ENCODE peak calls at places on chromosome 2, in five cellular contexts. One of them, this sample, is unnamed.

GRCh38 chr2:77807531-77808215 is 285.5 kb upstream of the LRRTM4 start:
- DNase-seq in neural progenitor cell: peak; percentile 27
- DNase-seq in right atrium auricular region: no peak
- DNase-seq in HL-60: no peak
- DNase-seq in fibroblast of the aortic adventitia: no peak
- DNase-seq in this sample: no peak

GRCh38 chr2:47601518-47602015 is 181.4 kb upstream of the MSH6 start:
- DNase-seq in HL-60: no peak
- DNase-seq in right atrium auricular region: no peak
- DNase-seq in neural progenitor cell: peak; percentile 55
- DNase-seq in fibroblast of the aortic adventitia: no peak
- DNase-seq in this sample: no peak

GRCh38 chr2:215886026-215886425 is 127.3 kb downstream of the MREG start:
- DNase-seq in neural progenitor cell: no peak
- DNase-seq in right atrium auricular region: no peak
- DNase-seq in fibroblast of the aortic adventitia: no peak
- DNase-seq in HL-60: no peak
- DNase-seq in this sample: no peak

GRCh38 chr2:178452870-178453269 is 1.7 kb downstream of the PJVK start:
- DNase-seq in fibroblast of the aortic adventitia: peak; percentile 22
- DNase-seq in HL-60: no peak
- DNase-seq in right atrium auricular region: no peak
- DNase-seq in neural progenitor cell: no peak
- DNase-seq in this sample: no peak

GRCh38 chr2:55111570-55112228 is 61.4 kb upstream of the RTN4 start:
- DNase-seq in neural progenitor cell: no peak
- DNase-seq in fibroblast of the aortic adventitia: peak; percentile 90
- DNase-seq in right atrium auricular region: peak; percentile 91
- DNase-seq in HL-60: peak; percentile 96
- DNase-seq in this sample: no peak

GRCh38 chr2:224031358-224031970 is 7.6 kb downstream of the SERPINE2 start:
- DNase-seq in neural progenitor cell: no peak
- DNase-seq in right atrium auricular region: no peak
- DNase-seq in fibroblast of the aortic adventitia: no peak
- DNase-seq in HL-60: no peak
- DNase-seq in this sample: no peak

GRCh38 chr2:113831156-113831555 is 58.7 kb upstream of the ACTR3 start:
- DNase-seq in right atrium auricular region: no peak
- DNase-seq in neural progenitor cell: no peak
- DNase-seq in fibroblast of the aortic adventitia: no peak
- DNase-seq in HL-60: no peak
- DNase-seq in this sample: no peak

GRCh38 chr2:214410918-214411554 is at the start of gene VWC2L:
- DNase-seq in neural progenitor cell: peak; percentile 92
- DNase-seq in HL-60: no peak
- DNase-seq in fibroblast of the aortic adventitia: peak; percentile 64
- DNase-seq in right atrium auricular region: peak; percentile 59
- DNase-seq in this sample: peak; percentile 86

DNA sequence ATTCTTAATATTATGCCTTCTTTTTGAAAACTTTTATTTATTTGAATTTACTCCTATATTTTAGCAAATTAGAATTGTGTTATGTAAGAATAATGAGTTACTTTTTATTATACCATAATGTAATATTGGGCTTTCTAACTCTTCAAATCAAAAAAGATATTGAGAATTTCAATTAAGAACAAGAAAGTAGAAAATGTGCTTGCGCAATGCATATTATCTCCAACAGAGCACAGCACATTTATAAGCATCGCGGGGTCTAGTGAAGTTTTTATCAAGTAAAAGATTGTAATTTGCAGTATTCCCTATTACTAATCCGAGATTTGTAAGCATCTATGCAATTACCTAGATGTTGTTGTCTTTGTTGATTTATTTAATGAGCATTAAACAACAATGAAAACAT is 829.1 kb upstream of the CNTNAP5 start:
- DNase-seq in neural progenitor cell: no peak
- DNase-seq in HL-60: no peak
- DNase-seq in fibroblast of the aortic adventitia: no peak
- DNase-seq in right atrium auricular region: no peak
- DNase-seq in this sample: no peak
- TF ChIP-seq CTCF in neural progenitor cell: no peak
- TF ChIP-seq CTCF in HL-60: no peak
- TF ChIP-seq CTCF in fibroblast of the aortic adventitia: no peak
- TF ChIP-seq CTCF in right atrium auricular region: no peak
- TF ChIP-seq CTCF in this sample: no peak

DNA sequence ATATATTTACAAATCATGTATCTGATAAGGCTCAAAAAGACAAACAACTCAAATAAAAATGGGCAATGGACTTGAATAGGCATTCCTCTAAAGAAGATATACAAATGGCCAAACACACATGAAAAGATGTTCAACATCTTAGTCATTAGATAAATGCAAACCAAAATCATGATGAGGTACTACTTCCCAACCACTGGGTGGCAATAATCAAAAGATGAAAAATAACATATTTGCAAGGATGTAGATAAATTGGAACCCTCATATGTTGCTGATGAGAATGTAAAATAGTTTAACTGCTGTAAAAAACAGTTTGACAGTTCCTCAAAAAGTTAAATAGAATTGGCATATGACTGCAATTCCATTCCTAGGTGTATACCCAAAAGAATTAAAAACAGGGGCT is 132.3 kb downstream of the TTC32 start:
- DNase-seq in fibroblast of the aortic adventitia: peak; percentile 37
- DNase-seq in HL-60: no peak
- DNase-seq in neural progenitor cell: no peak
- DNase-seq in right atrium auricular region: no peak
- DNase-seq in this sample: no peak
- TF ChIP-seq CTCF in fibroblast of the aortic adventitia: peak; percentile 40
- TF ChIP-seq CTCF in HL-60: peak; percentile 11
- TF ChIP-seq CTCF in neural progenitor cell: no peak
- TF ChIP-seq CTCF in right atrium auricular region: peak; percentile 33
- TF ChIP-seq CTCF in this sample: peak; percentile 52

GRCh38 chr2:129812654-129813053 is 166.8 kb upstream of the RAB6C start:
- DNase-seq in fibroblast of the aortic adventitia: no peak
- DNase-seq in right atrium auricular region: no peak
- DNase-seq in neural progenitor cell: no peak
- DNase-seq in HL-60: no peak
- DNase-seq in this sample: no peak

GRCh38 chr2:129817175-129817574 is 162.3 kb upstream of the RAB6C start:
- DNase-seq in HL-60: no peak
- DNase-seq in neural progenitor cell: no peak
- DNase-seq in fibroblast of the aortic adventitia: no peak
- DNase-seq in right atrium auricular region: no peak
- DNase-seq in this sample: no peak

GRCh38 chr2:129812071-129812470 is 167.4 kb upstream of the RAB6C start:
- DNase-seq in right atrium auricular region: peak; percentile 70
- DNase-seq in neural progenitor cell: no peak
- DNase-seq in HL-60: peak; percentile 57
- DNase-seq in fibroblast of the aortic adventitia: no peak
- DNase-seq in this sample: no peak

GRCh38 chr2:129810521-129810920 is 168.9 kb upstream of the RAB6C start:
- DNase-seq in right atrium auricular region: no peak
- DNase-seq in neural progenitor cell: no peak
- DNase-seq in HL-60: no peak
- DNase-seq in fibroblast of the aortic adventitia: no peak
- DNase-seq in this sample: no peak

DNA sequence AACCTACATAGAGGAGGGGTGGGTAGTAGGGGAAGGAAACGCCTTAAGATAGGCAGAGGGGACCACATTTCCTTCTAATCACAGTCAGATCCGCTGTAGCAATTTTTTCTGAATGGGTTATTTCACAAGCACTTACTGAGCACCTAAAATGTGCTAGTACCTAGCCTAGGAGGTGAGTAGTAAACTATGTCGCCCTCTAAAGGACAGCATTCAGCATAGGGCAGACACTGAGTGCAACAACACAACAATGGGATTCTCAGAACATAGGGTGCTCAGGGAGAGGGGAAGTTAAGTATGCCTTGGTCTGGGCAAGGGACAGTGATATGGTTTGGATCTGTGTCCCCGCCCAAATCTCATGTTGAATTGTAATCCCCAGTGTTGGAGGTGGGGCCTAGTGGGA is 166.1 kb upstream of the RAB6C start:
- DNase-seq in right atrium auricular region: no peak
- DNase-seq in neural progenitor cell: no peak
- DNase-seq in HL-60: no peak
- DNase-seq in fibroblast of the aortic adventitia: no peak
- DNase-seq in this sample: no peak
- TF ChIP-seq CTCF in right atrium auricular region: no peak
- TF ChIP-seq CTCF in neural progenitor cell: peak; percentile 29
- TF ChIP-seq CTCF in HL-60: no peak
- TF ChIP-seq CTCF in fibroblast of the aortic adventitia: no peak
- TF ChIP-seq CTCF in this sample: no peak

DNA sequence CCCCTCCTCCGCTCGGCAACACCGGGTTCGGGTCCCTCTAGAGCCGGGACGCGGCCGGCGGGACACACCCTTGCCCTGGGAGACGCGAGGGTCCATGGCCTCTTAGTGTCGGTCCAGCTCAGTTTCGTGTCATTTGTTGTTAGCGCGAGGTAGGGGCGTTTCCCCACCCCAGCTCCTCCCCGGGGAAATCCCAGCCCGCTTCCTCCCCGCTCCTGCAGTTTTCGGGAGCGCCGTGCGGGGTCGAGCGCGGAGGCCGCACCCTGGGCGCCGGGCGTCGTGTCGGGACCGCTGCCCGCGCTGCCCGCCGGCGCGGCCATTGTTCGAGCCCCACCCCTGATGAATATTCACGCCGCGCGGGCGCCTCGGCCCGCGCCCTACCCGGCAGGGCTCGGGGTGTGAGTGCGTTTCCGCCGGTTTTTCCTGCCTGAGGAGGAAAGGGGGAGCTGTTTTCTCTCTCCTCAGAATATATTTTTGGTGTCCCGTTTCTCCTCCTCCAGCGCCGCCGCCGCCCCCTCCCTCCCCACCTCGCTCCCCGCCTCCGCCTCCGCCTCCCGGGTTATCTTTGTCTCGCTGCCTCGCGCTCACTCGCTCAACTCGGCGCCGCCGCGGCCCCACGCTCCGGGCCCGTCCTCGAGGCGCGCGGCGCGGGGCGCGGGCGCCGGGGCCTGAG is at the start of gene MAP4K4:
- DNase-seq in neural progenitor cell: peak; percentile 84
- DNase-seq in right atrium auricular region: peak; percentile 80
- DNase-seq in fibroblast of the aortic adventitia: peak; percentile 87
- DNase-seq in HL-60: peak; percentile 51
- DNase-seq in this sample: peak; percentile 85
- TF ChIP-seq CTCF in neural progenitor cell: peak; percentile 39
- TF ChIP-seq CTCF in right atrium auricular region: peak; percentile 56
- TF ChIP-seq CTCF in fibroblast of the aortic adventitia: peak; percentile 42
- TF ChIP-seq CTCF in HL-60: no peak
- TF ChIP-seq CTCF in this sample: peak; percentile 50

GRCh38 chr2:166419616-166419934 is 43.8 kb upstream of the SCN9A start:
- DNase-seq in right atrium auricular region: no peak
- DNase-seq in HL-60: no peak
- DNase-seq in neural progenitor cell: peak; percentile 20
- DNase-seq in fibroblast of the aortic adventitia: peak; percentile 76
- DNase-seq in this sample: no peak
- TF ChIP-seq CTCF in right atrium auricular region: peak; percentile 13
- TF ChIP-seq CTCF in HL-60: no peak
- TF ChIP-seq CTCF in neural progenitor cell: peak; percentile 63
- TF ChIP-seq CTCF in fibroblast of the aortic adventitia: peak; percentile 64
- TF ChIP-seq CTCF in this sample: peak; percentile 76

GRCh38 chr2:234406085-234406484 is 90.8 kb downstream of the ARL4C start:
- DNase-seq in fibroblast of the aortic adventitia: no peak
- DNase-seq in right atrium auricular region: no peak
- DNase-seq in neural progenitor cell: no peak
- DNase-seq in HL-60: no peak
- DNase-seq in this sample: no peak
- TF ChIP-seq CTCF in fibroblast of the aortic adventitia: no peak
- TF ChIP-seq CTCF in right atrium auricular region: no peak
- TF ChIP-seq CTCF in neural progenitor cell: peak; percentile 14
- TF ChIP-seq CTCF in HL-60: no peak
- TF ChIP-seq CTCF in this sample: no peak

GRCh38 chr2:171447675-171448074 is 13.6 kb downstream of the DCAF17 start:
- DNase-seq in fibroblast of the aortic adventitia: no peak
- DNase-seq in neural progenitor cell: no peak
- DNase-seq in right atrium auricular region: no peak
- DNase-seq in HL-60: no peak
- DNase-seq in this sample: no peak
- TF ChIP-seq CTCF in fibroblast of the aortic adventitia: no peak
- TF ChIP-seq CTCF in neural progenitor cell: peak; percentile 27
- TF ChIP-seq CTCF in right atrium auricular region: no peak
- TF ChIP-seq CTCF in HL-60: no peak
- TF ChIP-seq CTCF in this sample: peak; percentile 16

DNA sequence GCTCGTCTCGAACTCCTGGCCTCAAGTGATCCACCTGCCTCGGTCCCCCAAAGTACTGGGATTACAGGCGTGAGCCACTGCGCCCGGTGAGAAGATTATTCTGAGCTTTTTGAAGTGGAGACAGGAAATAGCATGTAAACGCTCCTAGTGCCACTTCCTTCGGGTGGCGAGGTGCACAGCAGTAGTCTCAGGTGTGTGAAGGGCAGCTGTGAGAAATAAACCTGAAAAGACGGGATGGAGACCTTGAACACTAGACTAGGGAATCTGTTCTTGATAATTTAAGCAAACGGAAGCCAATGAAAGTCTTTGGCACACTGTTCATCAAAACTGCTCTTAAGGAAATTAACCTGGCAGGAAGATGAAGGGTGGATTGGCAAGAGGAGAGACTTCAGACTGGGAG is 444 bp upstream of the PLEKHH2 start:
- DNase-seq in HL-60: no peak
- DNase-seq in fibroblast of the aortic adventitia: no peak
- DNase-seq in neural progenitor cell: no peak
- DNase-seq in right atrium auricular region: no peak
- DNase-seq in this sample: no peak
- TF ChIP-seq CTCF in HL-60: no peak
- TF ChIP-seq CTCF in fibroblast of the aortic adventitia: no peak
- TF ChIP-seq CTCF in neural progenitor cell: no peak
- TF ChIP-seq CTCF in right atrium auricular region: no peak
- TF ChIP-seq CTCF in this sample: no peak

GRCh38 chr2:34492781-34493455 is 893.8 kb upstream of the FAM98A start:
- DNase-seq in HL-60: no peak
- DNase-seq in right atrium auricular region: no peak
- DNase-seq in fibroblast of the aortic adventitia: no peak
- DNase-seq in neural progenitor cell: no peak
- DNase-seq in this sample: no peak
- TF ChIP-seq CTCF in HL-60: no peak
- TF ChIP-seq CTCF in right atrium auricular region: no peak
- TF ChIP-seq CTCF in fibroblast of the aortic adventitia: no peak
- TF ChIP-seq CTCF in neural progenitor cell: no peak
- TF ChIP-seq CTCF in this sample: no peak

DNA sequence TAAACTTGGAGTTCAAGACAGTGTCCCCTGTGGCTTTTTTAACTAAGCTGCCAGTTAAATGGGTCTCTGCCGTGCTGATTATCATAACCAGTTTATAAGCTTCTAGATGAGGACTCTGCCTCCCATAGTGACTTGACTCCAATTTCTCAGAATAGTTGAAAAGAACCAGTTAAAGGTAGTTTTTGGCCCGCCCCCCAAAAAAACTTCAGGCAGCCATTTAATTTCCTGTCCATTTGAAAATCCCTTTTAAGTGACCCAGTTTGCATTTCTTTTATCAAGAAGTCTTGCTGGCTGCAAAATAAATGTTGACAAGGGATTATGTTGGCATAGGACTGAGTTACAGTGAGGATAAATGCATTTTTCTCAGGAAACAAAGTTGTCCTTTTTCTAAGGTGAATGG is 2.3 kb downstream of the SLC20A1 start:
- DNase-seq in HL-60: no peak
- DNase-seq in right atrium auricular region: peak; percentile 52
- DNase-seq in fibroblast of the aortic adventitia: no peak
- DNase-seq in neural progenitor cell: no peak
- DNase-seq in this sample: no peak
- TF ChIP-seq CTCF in HL-60: no peak
- TF ChIP-seq CTCF in right atrium auricular region: no peak
- TF ChIP-seq CTCF in fibroblast of the aortic adventitia: no peak
- TF ChIP-seq CTCF in neural progenitor cell: no peak
- TF ChIP-seq CTCF in this sample: no peak

This sample was measured in type B pancreatic cell.